ENCODE peak calls at places on chromosomes 2 and 18, in five cellular contexts. S, A, L, X and V are unnamed samples.
A peak's percentile ranks its signal among the peaks of the same experiment; 100 is the strongest.

GRCh38 chr2:73925033-73925704 is 1.5 kb upstream of the DGUOK start:
- DNase-seq in L (no peak), S (no peak), A (no peak), X (no peak), V (no peak)

GRCh38 chr2:234305846-234306245 is 191.0 kb downstream of the ARL4C start:
- DNase-seq in S (no peak), A (no peak), X (no peak), L (no peak), V (no peak)

GRCh38 chr2:72993147-72993546 is 75.8 kb downstream of the EMX1 start:
- DNase-seq in X (peak; percentile 3), S (peak; percentile 86), A (no peak), L (peak; percentile 51), V (no peak)

GRCh38 chr2:26986576-26986975 is 16.1 kb downstream of the MAPRE3 start:
- DNase-seq in L (no peak), S (no peak), X (no peak), A (no peak), V (no peak)

GRCh38 chr2:203846490-203847105 is 21.0 kb upstream of the CTLA4 start:
- DNase-seq in A (no peak), S (no peak), X (no peak), L (no peak), V (no peak)

GRCh38 chr2:15313657-15314056 is 247.5 kb downstream of the NBAS start:
- DNase-seq in A (no peak), S (no peak), X (peak; percentile 31), L (no peak), V (no peak)

GRCh38 chr2:74094291-74094690 is 53.4 kb downstream of the BOLA3 start:
- DNase-seq in L (no peak), A (no peak), S (no peak), X (no peak), V (no peak)

GRCh38 chr2:27647289-27647688 is 16.1 kb downstream of the SUPT7L start:
- DNase-seq in L (no peak), S (no peak), A (no peak), X (no peak), V (no peak)

GRCh38 chr2:230687498-230687897 is 25.1 kb upstream of the CAB39 start:
- DNase-seq in S (no peak), L (no peak), X (no peak), A (no peak), V (no peak)

GRCh38 chr2:168130302-168130701 is 117.1 kb downstream of the STK39 start:
- DNase-seq in L (no peak), A (no peak), X (no peak), S (no peak), V (no peak)

GRCh38 chr2:37389395-37389794 is 45.0 kb downstream of the QPCT start:
- DNase-seq in A (no peak), L (no peak), S (no peak), X (no peak), V (no peak)

GRCh38 chr2:227460833-227461232 is 11.1 kb upstream of the AGFG1 start:
- DNase-seq in X (no peak), S (no peak), L (no peak), A (no peak), V (no peak)

GRCh38 chr2:183665403-183665802 is 541.2 kb downstream of the NUP35 start:
- DNase-seq in X (no peak), S (no peak), A (no peak), L (no peak), V (no peak)

GRCh38 chr2:48849770-48850169 is 94.2 kb upstream of the LHCGR start:
- DNase-seq in L (no peak), X (no peak), A (no peak), S (no peak), V (no peak)

GRCh38 chr2:9975805-9976447 is 24.4 kb downstream of the GRHL1 start:
- DNase-seq in S (peak; percentile 30), L (peak; percentile 97), A (no peak), X (no peak), V (no peak)

GRCh38 chr2:50902365-50902764 is 129.6 kb downstream of the NRXN1 start:
- DNase-seq in L (no peak), X (no peak), S (no peak), A (no peak), V (no peak)

GRCh38 chr18:13179566-13180113 is 38.9 kb upstream of the LDLRAD4 start:
- DNase-seq in A (no peak), S (no peak), X (no peak), L (no peak), V (no peak)

GRCh38 chr18:37611623-37612279 is 46.2 kb upstream of the CELF4 start:
- DNase-seq in S (no peak), A (no peak), L (no peak), X (no peak), V (no peak)

GRCh38 chr2:120736955-120737801 is 1.5 kb downstream of the GLI2 start:
- DNase-seq in A (peak; percentile 71), X (no peak), L (no peak), S (no peak), V (no peak)

GRCh38 chr18:62420513-62421209 is 95.6 kb downstream of the TNFRSF11A start:
- DNase-seq in X (peak; percentile 62), A (no peak), S (peak; percentile 76), L (peak; percentile 92), V (no peak)

GRCh38 chr2:230684222-230685164 is 28.1 kb upstream of the CAB39 start:
- DNase-seq in S (no peak), A (no peak), L (peak; percentile 41), X (no peak), V (no peak)

GRCh38 chr2:39608212-39608575 is 57.5 kb upstream of the TMEM178A start:
- DNase-seq in L (no peak), S (no peak), X (no peak), A (no peak), V (no peak)

GRCh38 chr2:152468832-152469692 is 134.1 kb downstream of the FMNL2 start:
- DNase-seq in X (peak; percentile 28), A (no peak), L (peak; percentile 48), S (no peak), V (no peak)

GRCh38 chr2:156452971-156453370 is 16.8 kb downstream of the GPD2 start:
- DNase-seq in X (no peak), L (no peak), S (no peak), A (no peak), V (no peak)

GRCh38 chr2:237964578-237965404 is 2.0 kb upstream of the UBE2F start:
- DNase-seq in S (peak; percentile 84), A (no peak), X (no peak), L (no peak), V (no peak)

GRCh38 chr2:78201064-78201575 is 678.9 kb upstream of the LRRTM4 start:
- DNase-seq in S (no peak), X (no peak), A (no peak), L (no peak), V (no peak)

GRCh38 chr2:6556755-6557154 is 309.0 kb downstream of the CMPK2 start:
- DNase-seq in S (no peak), A (no peak), L (no peak), X (no peak), V (no peak)

GRCh38 chr2:159738509-159739390 is 26.4 kb downstream of the MARCHF7 start:
- DNase-seq in L (no peak), S (peak; percentile 38), X (no peak), A (no peak), V (no peak)

GRCh38 chr2:28134262-28134812 is 243.8 kb downstream of the BABAM2 start:
- DNase-seq in X (no peak), L (no peak), A (no peak), S (no peak), V (no peak)

GRCh38 chr2:167933097-167933814 is 314.1 kb downstream of the STK39 start:
- DNase-seq in S (no peak), L (no peak), A (no peak), X (no peak), V (no peak)

GRCh38 chr18:77043541-77044280 is 88.9 kb downstream of the MBP start:
- DNase-seq in L (no peak), A (no peak), X (no peak), S (no peak), V (no peak)

GRCh38 chr2:157787364-157787938 is 88.7 kb downstream of the ACVR1 start:
- DNase-seq in A (no peak), L (no peak), X (no peak), S (no peak), V (no peak)

GRCh38 chr2:139271149-139271548 is 491.0 kb upstream of the NXPH2 start:
- DNase-seq in L (no peak), S (no peak), X (no peak), A (no peak), V (no peak)

GRCh38 chr2:240904216-240905175 is 1.6 kb upstream of the CROCC2 start:
- DNase-seq in L (no peak), S (no peak), A (no peak), X (no peak), V (no peak)

DNA sequence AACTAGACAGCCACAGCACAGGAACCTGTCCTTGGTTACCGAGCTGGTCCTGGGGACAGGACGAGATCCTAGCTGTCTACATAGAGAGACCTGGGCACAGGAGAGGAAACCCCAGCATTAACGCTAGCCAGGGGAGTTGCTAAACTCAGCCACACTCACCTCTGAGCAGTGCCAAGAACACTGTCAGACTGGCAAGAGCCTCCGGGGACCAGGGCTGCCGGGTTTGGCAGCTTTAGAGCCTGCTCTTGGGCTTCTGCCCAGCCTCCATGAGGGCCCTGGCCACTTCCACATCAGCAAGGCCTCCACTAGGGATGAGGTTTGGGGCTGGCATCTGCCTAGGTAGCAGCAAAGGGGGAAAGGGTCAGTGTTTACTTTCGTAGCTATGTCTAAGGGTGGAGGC is 6.7 kb downstream of the TMBIM1 start:
- DNase-seq in S (no peak), A (no peak), L (no peak), X (no peak), V (no peak)
- TF ChIP-seq POLR2AphosphoS5 in S (no peak), A (no peak), L (no peak), X (no peak), V (no peak)

GRCh38 chr2:25082002-25082622 is 40.2 kb downstream of the EFR3B start:
- DNase-seq in A (no peak), S (no peak), X (no peak), L (no peak), V (no peak)
- TF ChIP-seq EZH2 in A (no peak), S (no peak), X (no peak), L (no peak), V (no peak)

DNA sequence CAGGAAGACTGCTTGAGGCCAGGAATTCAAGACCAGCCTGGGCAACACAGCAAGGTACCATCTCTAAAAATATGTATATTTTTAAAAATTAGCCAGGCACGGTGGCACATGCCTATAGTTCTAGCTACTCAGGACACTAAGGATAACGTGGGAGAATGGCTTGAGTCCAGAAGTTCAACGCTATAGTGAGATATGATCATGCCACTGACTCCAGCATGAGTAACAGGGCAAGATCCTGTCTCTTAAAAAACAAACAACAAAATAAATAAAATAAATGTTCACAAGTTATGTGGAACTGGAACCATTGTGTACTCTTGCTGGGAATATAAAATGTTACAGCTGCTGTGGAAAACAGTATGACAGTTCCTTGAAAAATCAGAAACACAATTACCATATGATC is 47.2 kb downstream of the USP34 start:
- DNase-seq in X (no peak), L (peak; percentile 68), S (no peak), A (no peak), V (no peak)
- H3K9ac ChIP-seq in X (no peak overlapping the region), L (no peak overlapping the region), S (no peak overlapping the region), A (no peak overlapping the region), V (no peak overlapping the region)

GRCh38 chr18:47749195-47749973 is 181.1 kb downstream of the SMAD2 start:
- DNase-seq in X (no peak), S (peak; percentile 82), A (peak; percentile 41), L (peak; percentile 73), V (no peak)
- TF ChIP-seq POLR2AphosphoS5 in X (no peak), S (no peak), A (no peak), L (peak; percentile 29), V (no peak)

GRCh38 chr18:79395761-79396404 is at the start of gene NFATC1:
- DNase-seq in S (peak; percentile 72), L (peak; percentile 78), A (no peak), X (no peak), V (no peak)
- TF ChIP-seq EZH2 in S (no peak), L (no peak), A (no peak), X (no peak), V (no peak)